ENCODE peak calls at places on chromosomes 3 and 15, in five cellular contexts. One of them, this sample, is unnamed.

GRCh38 chr3:61052855-61053254 is 198.4 kb downstream of the FHIT start:
- DNase-seq in T-cell: no peak
- DNase-seq in neural crest cell: no peak
- DNase-seq in RPMI8226: no peak
- DNase-seq in globus pallidus: no peak
- DNase-seq in this sample: no peak

GRCh38 chr3:171261487-171261886 is 198.7 kb downstream of the TNIK start:
- DNase-seq in T-cell: no peak
- DNase-seq in neural crest cell: no peak
- DNase-seq in RPMI8226: no peak
- DNase-seq in globus pallidus: no peak
- DNase-seq in this sample: no peak

GRCh38 chr3:127542441-127542952 is 48.0 kb downstream of the TPRA1 start:
- DNase-seq in T-cell: no peak
- DNase-seq in neural crest cell: no peak
- DNase-seq in RPMI8226: no peak
- DNase-seq in globus pallidus: no peak
- DNase-seq in this sample: no peak

GRCh38 chr3:134359121-134360010 is 14.9 kb downstream of the AMOTL2 start:
- DNase-seq in T-cell: no peak
- DNase-seq in neural crest cell: no peak
- DNase-seq in RPMI8226: no peak
- DNase-seq in globus pallidus: no peak
- DNase-seq in this sample: no peak

GRCh38 chr15:52306270-52306669 is 10.7 kb upstream of the MYO5C start:
- DNase-seq in T-cell: no peak
- DNase-seq in neural crest cell: no peak
- DNase-seq in RPMI8226: no peak
- DNase-seq in globus pallidus: no peak
- DNase-seq in this sample: no peak

GRCh38 chr15:33194237-33194636 is 277 bp downstream of the FMN1 start:
- DNase-seq in T-cell: peak
- DNase-seq in neural crest cell: no peak
- DNase-seq in RPMI8226: no peak
- DNase-seq in globus pallidus: no peak
- DNase-seq in this sample: no peak

GRCh38 chr15:62324382-62324781 is 159.3 kb upstream of the C2CD4B start:
- DNase-seq in T-cell: no peak
- DNase-seq in neural crest cell: no peak
- DNase-seq in RPMI8226: no peak
- DNase-seq in globus pallidus: no peak
- DNase-seq in this sample: no peak

GRCh38 chr3:25781145-25781757 is 2.0 kb downstream of the NGLY1 start:
- DNase-seq in T-cell: no peak
- DNase-seq in neural crest cell: no peak
- DNase-seq in RPMI8226: no peak
- DNase-seq in globus pallidus: no peak
- DNase-seq in this sample: no peak

GRCh38 chr3:172096881-172097420 is 57.6 kb downstream of the FNDC3B start:
- DNase-seq in T-cell: no peak
- DNase-seq in neural crest cell: no peak
- DNase-seq in RPMI8226: peak
- DNase-seq in globus pallidus: no peak
- DNase-seq in this sample: no peak

GRCh38 chr15:78405336-78405924 is 32.6 kb upstream of the IREB2 start:
- DNase-seq in T-cell: no peak
- DNase-seq in neural crest cell: no peak
- DNase-seq in RPMI8226: no peak
- DNase-seq in globus pallidus: no peak
- DNase-seq in this sample: no peak

GRCh38 chr15:63967616-63968015 is 78.7 kb downstream of the DAPK2 start:
- DNase-seq in T-cell: no peak
- DNase-seq in neural crest cell: no peak
- DNase-seq in RPMI8226: no peak
- DNase-seq in globus pallidus: no peak
- DNase-seq in this sample: no peak

GRCh38 chr3:25144430-25144829 is 283.6 kb upstream of the RARB start:
- DNase-seq in T-cell: no peak
- DNase-seq in neural crest cell: no peak
- DNase-seq in RPMI8226: no peak
- DNase-seq in globus pallidus: no peak
- DNase-seq in this sample: no peak

GRCh38 chr3:195059471-195060216 is 211.3 kb downstream of the XXYLT1 start:
- DNase-seq in T-cell: no peak
- DNase-seq in neural crest cell: no peak
- DNase-seq in RPMI8226: no peak
- DNase-seq in globus pallidus: no peak
- DNase-seq in this sample: no peak

GRCh38 chr15:29348308-29348914 is 78.8 kb upstream of the NSMCE3 start:
- DNase-seq in T-cell: no peak
- DNase-seq in neural crest cell: no peak
- DNase-seq in RPMI8226: no peak
- DNase-seq in globus pallidus: no peak
- DNase-seq in this sample: no peak

GRCh38 chr3:51748327-51748726 is 30.7 kb downstream of the IQCF6 start:
- DNase-seq in T-cell: no peak
- DNase-seq in neural crest cell: no peak
- DNase-seq in RPMI8226: no peak
- DNase-seq in globus pallidus: no peak
- DNase-seq in this sample: no peak

GRCh38 chr3:8712871-8713360 is 20.7 kb upstream of the CAV3 start:
- DNase-seq in T-cell: no peak
- DNase-seq in neural crest cell: no peak
- DNase-seq in RPMI8226: peak
- DNase-seq in globus pallidus: no peak
- DNase-seq in this sample: no peak

GRCh38 chr3:76859596-76859995 is 180.3 kb upstream of the ROBO2 start:
- DNase-seq in T-cell: no peak
- DNase-seq in neural crest cell: no peak
- DNase-seq in RPMI8226: no peak
- DNase-seq in globus pallidus: no peak
- DNase-seq in this sample: no peak

GRCh38 chr15:41546846-41547786 is 3.1 kb upstream of the RPAP1 start:
- DNase-seq in T-cell: no peak
- DNase-seq in neural crest cell: no peak
- DNase-seq in RPMI8226: no peak
- DNase-seq in globus pallidus: no peak
- DNase-seq in this sample: no peak

GRCh38 chr3:45007091-45007490 is 19.0 kb upstream of the CLEC3B start:
- DNase-seq in T-cell: no peak
- DNase-seq in neural crest cell: no peak
- DNase-seq in RPMI8226: no peak
- DNase-seq in globus pallidus: no peak
- DNase-seq in this sample: no peak

GRCh38 chr15:81784751-81785150 is 261.1 kb downstream of the MEX3B start:
- DNase-seq in T-cell: no peak
- DNase-seq in neural crest cell: no peak
- DNase-seq in RPMI8226: no peak
- DNase-seq in globus pallidus: no peak
- DNase-seq in this sample: no peak

GRCh38 chr15:81293728-81294500 is 30.0 kb downstream of the STARD5 start:
- DNase-seq in T-cell: peak
- DNase-seq in neural crest cell: no peak
- DNase-seq in RPMI8226: peak
- DNase-seq in globus pallidus: peak
- DNase-seq in this sample: peak

GRCh38 chr3:170589113-170589512 is 3.2 kb upstream of the SLC7A14 start:
- DNase-seq in T-cell: no peak
- DNase-seq in neural crest cell: no peak
- DNase-seq in RPMI8226: no peak
- DNase-seq in globus pallidus: no peak
- DNase-seq in this sample: no peak

GRCh38 chr15:98177950-98178848 is 217.7 kb downstream of the ARRDC4 start:
- DNase-seq in T-cell: no peak
- DNase-seq in neural crest cell: peak
- DNase-seq in RPMI8226: peak
- DNase-seq in globus pallidus: peak
- DNase-seq in this sample: peak

GRCh38 chr3:54443572-54444161 is 321.3 kb downstream of the CACNA2D3 start:
- DNase-seq in T-cell: no peak
- DNase-seq in neural crest cell: no peak
- DNase-seq in RPMI8226: no peak
- DNase-seq in globus pallidus: no peak
- DNase-seq in this sample: no peak

GRCh38 chr3:157102098-157102497 is 57.8 kb downstream of the CCNL1 start:
- DNase-seq in T-cell: no peak
- DNase-seq in neural crest cell: no peak
- DNase-seq in RPMI8226: no peak
- DNase-seq in globus pallidus: no peak
- DNase-seq in this sample: no peak

GRCh38 chr3:188936597-188937107 is 235.1 kb upstream of the TPRG1 start:
- DNase-seq in T-cell: no peak
- DNase-seq in neural crest cell: no peak
- DNase-seq in RPMI8226: no peak
- DNase-seq in globus pallidus: no peak
- DNase-seq in this sample: no peak

GRCh38 chr3:42300013-42300412 is 34.0 kb upstream of the CCK start:
- DNase-seq in T-cell: no peak
- DNase-seq in neural crest cell: peak
- DNase-seq in RPMI8226: peak
- DNase-seq in globus pallidus: no peak
- DNase-seq in this sample: peak

GRCh38 chr3:48157950-48158376 is 30.3 kb downstream of the CDC25A start:
- DNase-seq in T-cell: peak
- DNase-seq in neural crest cell: peak
- DNase-seq in RPMI8226: peak
- DNase-seq in globus pallidus: peak
- DNase-seq in this sample: peak

GRCh38 chr3:11282250-11283125 is 10.3 kb downstream of the ATG7 start:
- DNase-seq in T-cell: no peak
- DNase-seq in neural crest cell: no peak
- DNase-seq in RPMI8226: no peak
- DNase-seq in globus pallidus: peak
- DNase-seq in this sample: no peak

GRCh38 chr3:11808231-11808630 is 38.5 kb downstream of the TAMM41 start:
- DNase-seq in T-cell: no peak
- DNase-seq in neural crest cell: no peak
- DNase-seq in RPMI8226: no peak
- DNase-seq in globus pallidus: no peak
- DNase-seq in this sample: no peak

GRCh38 chr15:100732359-100733055 is 130.1 kb downstream of the ASB7 start:
- DNase-seq in T-cell: no peak
- DNase-seq in neural crest cell: no peak
- DNase-seq in RPMI8226: no peak
- DNase-seq in globus pallidus: no peak
- DNase-seq in this sample: no peak

GRCh38 chr15:38696120-38696727 is 131.6 kb upstream of the RASGRP1 start:
- DNase-seq in T-cell: peak
- DNase-seq in neural crest cell: no peak
- DNase-seq in RPMI8226: peak
- DNase-seq in globus pallidus: no peak
- DNase-seq in this sample: no peak

GRCh38 chr3:13277860-13278531 is 142.1 kb downstream of the NUP210 start:
- DNase-seq in T-cell: no peak
- DNase-seq in neural crest cell: no peak
- DNase-seq in RPMI8226: no peak
- DNase-seq in globus pallidus: no peak
- DNase-seq in this sample: no peak

GRCh38 chr3:171781711-171782127 is 28.6 kb downstream of the PLD1 start:
- DNase-seq in T-cell: no peak
- DNase-seq in neural crest cell: no peak
- DNase-seq in RPMI8226: no peak
- DNase-seq in globus pallidus: peak
- DNase-seq in this sample: no peak

GRCh38 chr3:34394978-34395748 is 596.7 kb downstream of the PDCD6IP start:
- DNase-seq in T-cell: no peak
- DNase-seq in neural crest cell: no peak
- DNase-seq in RPMI8226: no peak
- DNase-seq in globus pallidus: no peak
- DNase-seq in this sample: no peak

GRCh38 chr3:9074079-9074478 is 110.8 kb upstream of the RAD18 start:
- DNase-seq in T-cell: no peak
- DNase-seq in neural crest cell: no peak
- DNase-seq in RPMI8226: no peak
- DNase-seq in globus pallidus: no peak
- DNase-seq in this sample: no peak

GRCh38 chr3:66931286-66931685 is 66.8 kb upstream of the KBTBD8 start:
- DNase-seq in T-cell: no peak
- DNase-seq in neural crest cell: no peak
- DNase-seq in RPMI8226: no peak
- DNase-seq in globus pallidus: no peak
- DNase-seq in this sample: no peak

GRCh38 chr3:149536429-149536828 is 61.9 kb downstream of the TM4SF4 start:
- DNase-seq in T-cell: no peak
- DNase-seq in neural crest cell: no peak
- DNase-seq in RPMI8226: peak
- DNase-seq in globus pallidus: no peak
- DNase-seq in this sample: no peak

GRCh38 chr15:89179966-89180875 is 41.2 kb downstream of the RLBP1 start:
- DNase-seq in T-cell: no peak
- DNase-seq in neural crest cell: no peak
- DNase-seq in RPMI8226: no peak
- DNase-seq in globus pallidus: no peak
- DNase-seq in this sample: no peak